ENCODE peak calls at places on chromosomes 7 and 10, in four cellular contexts. K, Q, U and A are unnamed samples.
A peak's percentile ranks its signal among the peaks of the same experiment; 100 is the strongest.

GRCh38 chr10:24669285-24669861 is 54.3 kb downstream of the ARHGAP21 start:
- DNase-seq in K (no peak), Q (no peak), U (no peak), A (no peak)

GRCh38 chr10:132257271-132257670 is 50.5 kb downstream of the STK32C start:
- DNase-seq in K (no peak), Q (no peak), U (peak; percentile 49), A (no peak)

GRCh38 chr7:49894543-49894942 is 121.1 kb downstream of the VWC2 start:
- DNase-seq in K (no peak), Q (no peak), U (no peak), A (no peak)

GRCh38 chr7:74294191-74294998 is 5.2 kb downstream of the CLIP2 start:
- DNase-seq in K (no peak), Q (no peak), U (no peak), A (no peak)

GRCh38 chr7:47343056-47343455 is 238.9 kb downstream of the TNS3 start:
- DNase-seq in K (no peak), Q (no peak), U (no peak), A (no peak)

GRCh38 chr7:94052398-94053180 is 48.4 kb upstream of the BET1 start:
- DNase-seq in K (no peak), Q (peak; percentile 84), U (no peak), A (no peak)

GRCh38 chr10:48533951-48534720 is 70.7 kb downstream of the ARHGAP22 start:
- DNase-seq in K (no peak), Q (no peak), U (no peak), A (no peak)

GRCh38 chr10:4704034-4704545 is 121.9 kb upstream of the AKR1E2 start:
- DNase-seq in K (no peak), Q (no peak), U (no peak), A (peak; percentile 34)

GRCh38 chr10:33453081-33453850 is 118.8 kb upstream of the NRP1 start:
- DNase-seq in K (peak; percentile 30), Q (no peak), U (no peak), A (no peak)

GRCh38 chr10:77391605-77392235 is 245.9 kb downstream of the KCNMA1 start:
- DNase-seq in K (peak; percentile 45), Q (peak; percentile 42), U (peak; percentile 15), A (peak; percentile 48)

GRCh38 chr7:80134105-80134535 is 511 bp upstream of the GNAI1 start:
- DNase-seq in K (no peak), Q (no peak), U (no peak), A (no peak)

GRCh38 chr10:69647101-69647500 is 17.1 kb downstream of the FAM241B start:
- DNase-seq in K (no peak), Q (no peak), U (no peak), A (no peak)

GRCh38 chr10:120278069-120278468 is 179.0 kb upstream of the PLPP4 start:
- DNase-seq in K (no peak), Q (no peak), U (no peak), A (no peak)

GRCh38 chr7:149872419-149873073 is 1.2 kb upstream of the ATP6V0E2 start:
- DNase-seq in K (peak; percentile 64), Q (no peak), U (no peak), A (no peak)

GRCh38 chr7:40498933-40499332 is 364.1 kb downstream of the SUGCT start:
- DNase-seq in K (no peak), Q (no peak), U (no peak), A (no peak)